ENCODE peak calls at places on chromosomes 11 and 22, in nine cellular contexts. L, B, P, O, Q, Z, C, F and K are unnamed samples.

GRCh38 chr11:88059326-88059725 is 115.9 kb downstream of the RAB38 start:
- DNase-seq in F (no peak), L (no peak), B (no peak), Z (no peak), O (no peak), C (no peak), P (no peak), Q (no peak), K (no peak)

GRCh38 chr11:58070585-58070984 is 39.8 kb downstream of the OR6Q1 start:
- DNase-seq in B (no peak), Q (no peak), O (no peak), P (no peak), L (no peak), Z (no peak), C (no peak), F (no peak), K (no peak)

GRCh38 chr22:20750461-20751184 is 23.3 kb upstream of the SERPIND1 start:
- DNase-seq in F (no peak), B (no peak), L (peak; percentile 93), P (peak; percentile 97), Z (peak; percentile 71), O (peak; percentile 52), C (peak; percentile 90), Q (no peak), K (peak; percentile 47)

GRCh38 chr11:134332189-134332631 is 422 bp downstream of the GLB1L2 start:
- DNase-seq in Z (no peak), L (no peak), Q (peak; percentile 86), O (peak; percentile 33), C (no peak), P (peak; percentile 52), F (no peak), B (no peak), K (no peak)

GRCh38 chr11:13225058-13226001 is 52.3 kb upstream of the BMAL1 start:
- DNase-seq in O (no peak), Q (no peak), Z (no peak), B (no peak), P (no peak), F (no peak), L (no peak), C (no peak), K (no peak)

GRCh38 chr22:27413702-27414101 is 387.9 kb downstream of the MN1 start:
- DNase-seq in C (no peak), Z (no peak), L (no peak), Q (no peak), P (no peak), F (no peak), B (no peak), O (no peak), K (no peak)

GRCh38 chr22:43867839-43868652 is 5.7 kb upstream of the SULT4A1 start:
- DNase-seq in F (no peak), L (peak; percentile 55), O (peak; percentile 26), P (no peak), C (peak; percentile 73), Z (peak; percentile 35), Q (peak; percentile 94), B (no peak), K (peak; percentile 58)

GRCh38 chr11:94181943-94182342 is 53.3 kb downstream of the PANX1 start:
- DNase-seq in B (no peak), Q (no peak), P (no peak), F (no peak), O (no peak), Z (no peak), L (no peak), C (peak; percentile 76), K (no peak)

GRCh38 chr11:43504316-43504950 is 145.7 kb downstream of the TTC17 start:
- DNase-seq in L (no peak), B (no peak), C (peak; percentile 13), P (peak; percentile 9), Q (peak; percentile 77), Z (peak; percentile 16), F (no peak), O (peak; percentile 13), K (no peak)

GRCh38 chr22:30922151-30922611 is 46.4 kb downstream of the MORC2 start:
- DNase-seq in Q (no peak), O (peak; percentile 88), L (no peak), F (no peak), P (no peak), Z (peak; percentile 84), C (peak; percentile 27), B (peak; percentile 52), K (peak; percentile 69)

GRCh38 chr11:66068923-66069714 is 953 bp upstream of the PACS1 start:
- DNase-seq in O (peak; percentile 57), Z (peak; percentile 72), L (peak; percentile 92), F (no peak), Q (peak; percentile 78), B (no peak), P (peak; percentile 24), C (peak; percentile 63), K (peak; percentile 40)

GRCh38 chr22:45671051-45671782 is 417 bp upstream of the ATXN10 start:
- DNase-seq in O (no peak), Z (peak; percentile 13), P (no peak), C (no peak), B (no peak), Q (peak; percentile 68), F (no peak), L (no peak), K (no peak)

GRCh38 chr11:87212891-87213290 is 175.2 kb downstream of the TMEM135 start:
- DNase-seq in Q (no peak), B (no peak), Z (no peak), L (no peak), P (no peak), C (peak; percentile 43), F (no peak), O (no peak), K (no peak)

GRCh38 chr22:48718818-48719500 is 1108.7 kb downstream of the BRD1 start:
- DNase-seq in O (no peak), C (no peak), F (no peak), L (no peak), P (no peak), Q (peak; percentile 35), B (no peak), Z (no peak), K (peak; percentile 0)

GRCh38 chr11:67486481-67487195 is 3.8 kb downstream of the AIP start:
- DNase-seq in F (no peak), B (no peak), O (peak; percentile 66), P (no peak), C (no peak), Z (peak; percentile 87), L (no peak), Q (no peak), K (no peak)

GRCh38 chr11:9799901-9800300 is 136.0 kb downstream of the SWAP70 start:
- DNase-seq in P (no peak), O (no peak), B (no peak), F (no peak), C (no peak), L (peak; percentile 61), Z (no peak), Q (no peak), K (no peak)

GRCh38 chr11:128313931-128314330 is 273.4 kb downstream of the ETS1 start:
- DNase-seq in L (no peak), Z (no peak), C (no peak), B (no peak), P (no peak), Q (no peak), O (no peak), F (no peak), K (no peak)

GRCh38 chr22:39242809-39243442 is 1.9 kb downstream of the PDGFB start:
- DNase-seq in P (no peak), C (no peak), B (no peak), L (no peak), Z (peak; percentile 54), Q (peak; percentile 88), O (no peak), F (no peak), K (no peak)

GRCh38 chr22:32175751-32176644 is 16.9 kb upstream of the C22orf42 start:
- DNase-seq in Z (peak; percentile 29), C (no peak), F (no peak), L (no peak), P (peak; percentile 9), Q (peak; percentile 85), O (peak; percentile 12), B (no peak), K (no peak)